ENCODE peak calls at places on chromosomes 13 and 19, in ten cellular contexts. R is suprapubic skin, L is SK-N-SH, S is transverse colon, W is GM23338, X is prostate gland, T is stomach, D is K562, U is breast epithelium, A is GM12878. Q is an unnamed sample. For H3K36me3, the result is how much of the 10 kb centered on the place peaks cover.

GRCh38 chr13:96963786-96964475 is 30.3 kb downstream of the OXGR1 start:
- DNase-seq in D (peak), S (no peak), W (no peak), L (no peak), T (no peak), U (no peak), X (no peak), R (no peak), A (no peak), Q (no peak)

GRCh38 chr19:45809643-45810159 is 5.4 kb downstream of the RSPH6A start:
- DNase-seq in A (no peak), W (peak), T (no peak), L (no peak), X (no peak), U (no peak), D (peak), R (no peak), S (no peak), Q (no peak)

GRCh38 chr13:81302125-81302524 is 961.2 kb upstream of the SPRY2 start:
- DNase-seq in U (no peak), A (no peak), R (no peak), D (no peak), S (no peak), L (no peak), W (no peak), X (no peak), T (no peak), Q (no peak)

GRCh38 chr19:55580628-55581144 is at the start of gene ZNF579:
- DNase-seq in U (peak), R (peak), D (peak), S (peak), L (peak), A (peak), T (peak), X (peak), W (peak), Q (peak)

GRCh38 chr13:19845758-19846157 is 17.7 kb downstream of the ZMYM5 start:
- DNase-seq in T (no peak), A (no peak), D (peak), X (no peak), S (no peak), U (no peak), R (no peak), W (no peak), L (peak), Q (no peak)

GRCh38 chr13:74289130-74289529 is 154.9 kb upstream of the KLF12 start:
- DNase-seq in S (no peak), D (no peak), A (no peak), R (no peak), X (no peak), U (no peak), L (no peak), T (no peak), W (no peak), Q (no peak)

GRCh38 chr13:39417131-39417530 is 185.9 kb downstream of the LHFPL6 start:
- DNase-seq in R (no peak), L (peak), A (no peak), D (no peak), X (no peak), S (no peak), T (no peak), W (peak), U (no peak), Q (no peak)

GRCh38 chr19:14149509-14149994 is 13.2 kb upstream of the ASF1B start:
- DNase-seq in T (peak), A (no peak), X (peak), W (peak), D (no peak), R (peak), S (peak), L (peak), U (peak), Q (peak)

GRCh38 chr13:113588394-113589111 is 4.0 kb downstream of the TFDP1 start:
- DNase-seq in A (no peak), S (no peak), X (no peak), T (peak), D (no peak), W (no peak), U (peak), L (no peak), R (peak), Q (peak)

GRCh38 chr13:48849515-48849914 is 126.2 kb upstream of the FNDC3A start:
- DNase-seq in L (no peak), T (no peak), A (no peak), X (no peak), D (no peak), S (no peak), R (no peak), U (no peak), W (peak), Q (no peak)

GRCh38 chr13:62033932-62034331 is 618.3 kb upstream of the PCDH20 start:
- DNase-seq in L (no peak), D (no peak), S (no peak), T (no peak), A (no peak), X (no peak), R (no peak), W (no peak), U (no peak), Q (no peak)

GRCh38 chr13:37748913-37749312 is 120.7 kb downstream of the TRPC4 start:
- DNase-seq in D (no peak), T (no peak), R (no peak), A (no peak), U (no peak), X (no peak), L (no peak), S (no peak), W (no peak), Q (no peak)

GRCh38 chr19:10120538-10121198 is 969 bp upstream of the EIF3G start:
- DNase-seq in R (no peak), D (no peak), L (no peak), W (no peak), T (no peak), A (no peak), U (no peak), X (no peak), S (no peak), Q (no peak)

GRCh38 chr13:107712145-107712544 is 503.2 kb downstream of the LIG4 start:
- DNase-seq in X (no peak), D (no peak), W (no peak), T (no peak), L (no peak), S (no peak), A (no peak), R (no peak), U (no peak), Q (no peak)

GRCh38 chr13:33838567-33839131 is 20.7 kb downstream of the RFC3 start:
- DNase-seq in X (no peak), A (no peak), R (no peak), L (no peak), U (no peak), D (no peak), S (no peak), T (no peak), W (no peak), Q (no peak)

GRCh38 chr13:113169277-113170272 is 11.1 kb downstream of the PROZ start:
- DNase-seq in R (no peak), W (no peak), L (no peak), A (no peak), U (no peak), D (no peak), X (no peak), T (no peak), S (no peak), Q (no peak)

GRCh38 chr13:39462456-39462855 is 140.5 kb downstream of the LHFPL6 start:
- DNase-seq in R (no peak), D (no peak), X (peak), U (no peak), W (no peak), T (no peak), S (no peak), L (no peak), A (no peak), Q (no peak)

GRCh38 chr13:113651511-113652403 is 6.2 kb downstream of the ATP4B start:
- DNase-seq in L (no peak), A (no peak), T (peak), X (no peak), S (peak), R (peak), D (no peak), W (no peak), U (peak), Q (peak)

GRCh38 chr19:32890326-32890725 is 20.8 kb upstream of the SLC7A9 start:
- DNase-seq in A (no peak), X (no peak), D (no peak), W (no peak), U (no peak), R (no peak), L (no peak), S (no peak), T (no peak), Q (no peak)

GRCh38 chr13:26509491-26509890 is 48.0 kb upstream of the WASF3 start:
- DNase-seq in S (no peak), U (no peak), A (no peak), X (no peak), T (no peak), D (no peak), W (no peak), R (no peak), L (no peak), Q (no peak)

GRCh38 chr13:47611664-47612288 is 389.3 kb downstream of the SUCLA2 start:
- DNase-seq in R (no peak), W (no peak), L (no peak), U (no peak), A (no peak), X (no peak), T (no peak), S (no peak), D (no peak), Q (no peak)

GRCh38 chr19:42394751-42395150 is 4.7 kb upstream of the CNFN start:
- DNase-seq in T (no peak), U (no peak), W (no peak), S (no peak), X (no peak), A (no peak), D (no peak), L (no peak), R (no peak), Q (no peak)

GRCh38 chr13:27276188-27276587 is 5.6 kb downstream of the RASL11A start:
- DNase-seq in S (no peak), U (no peak), D (no peak), L (peak), W (no peak), A (no peak), T (no peak), R (no peak), X (no peak), Q (no peak)

GRCh38 chr13:106151056-106151699 is 384.3 kb downstream of the EFNB2 start:
- DNase-seq in D (no peak), W (peak), S (peak), U (no peak), T (no peak), R (no peak), X (no peak), A (no peak), L (no peak), Q (no peak)

GRCh38 chr19:23002690-23003422 is at the start of gene ZNF728:
- DNase-seq in S (peak), A (no peak), R (peak), D (peak), W (no peak), L (peak), X (no peak), U (peak), T (no peak), Q (no peak)

GRCh38 chr19:47124937-47125668 is 5.5 kb upstream of the SAE1 start:
- DNase-seq in W (peak), L (peak), X (no peak), D (peak), R (no peak), S (no peak), U (no peak), T (no peak), A (no peak), Q (no peak)

GRCh38 chr19:45668342-45668871 is 386 bp downstream of the GIPR start:
- DNase-seq in W (no peak), U (no peak), D (no peak), L (no peak), X (no peak), R (no peak), S (peak), T (peak), A (no peak), Q (no peak)

GRCh38 chr19:18336121-18336520 is 4.3 kb upstream of the PGPEP1 start:
- DNase-seq in R (no peak), U (no peak), X (no peak), A (no peak), L (no peak), W (peak), D (no peak), T (no peak), S (no peak), Q (no peak)

GRCh38 chr19:48284891-48285290 is 15.0 kb downstream of the ZNF114 start:
- DNase-seq in A (no peak), U (no peak), D (no peak), T (no peak), R (no peak), L (no peak), X (no peak), W (no peak), S (no peak), Q (no peak)

GRCh38 chr19:5225486-5226345 is 114.9 kb downstream of the PTPRS start:
- DNase-seq in U (no peak), T (no peak), L (peak), S (no peak), X (no peak), D (peak), W (peak), R (no peak), A (no peak), Q (no peak)

GRCh38 chr13:63124863-63125262 is 1709.2 kb upstream of the PCDH20 start:
- DNase-seq in A (no peak), X (no peak), L (peak), S (no peak), T (no peak), R (no peak), W (peak), D (no peak), U (no peak), Q (no peak)

GRCh38 chr13:113113846-113114271 is 8.3 kb downstream of the F7 start:
- DNase-seq in T (no peak), L (no peak), A (no peak), S (peak), D (no peak), R (no peak), U (peak), W (no peak), X (no peak), Q (peak)

GRCh38 chr13:29567411-29567810 is 28.1 kb downstream of the SLC7A1 start:
- DNase-seq in L (no peak), D (no peak), S (no peak), T (no peak), W (no peak), U (no peak), A (no peak), R (no peak), X (peak), Q (no peak)

GRCh38 chr13:100269837-100270236 is 180.9 kb downstream of the PCCA start:
- DNase-seq in U (no peak), L (no peak), T (peak), S (peak), W (no peak), D (no peak), R (peak), X (no peak), A (no peak), Q (no peak)

GRCh38 chr19:8208119-8208709 is 956 bp upstream of the CERS4 start:
- DNase-seq in A (no peak), R (no peak), L (peak), U (no peak), T (peak), S (no peak), X (peak), W (peak), D (no peak), Q (no peak)

GRCh38 chr19:15285896-15286591 is 46.3 kb downstream of the BRD4 start:
- DNase-seq in A (peak), S (no peak), U (no peak), R (no peak), L (no peak), W (peak), D (no peak), T (no peak), X (no peak), Q (peak)
- TF ChIP-seq POLR2AphosphoS5 in A (peak), S (no peak), U (no peak), R (no peak), L (no peak), W (no peak), D (peak), T (no peak), X (no peak), Q (peak)

GRCh38 chr19:1984360-1984759 is 31.2 kb downstream of the BTBD2 start:
- DNase-seq in A (no peak), W (no peak), S (no peak), R (no peak), T (no peak), X (no peak), L (no peak), U (no peak), D (no peak), Q (no peak)
- H3K36me3 ChIP-seq in A (under half), W (under half), S (under half), R (half or more), T (half or more), X (under half), L (under half), U (under half), D (half or more), Q (half or more)

GRCh38 chr19:16324384-16325160 is at the start of gene KLF2:
- DNase-seq in W (peak), S (peak), U (peak), R (peak), X (peak), D (peak), A (no peak), L (peak), T (peak), Q (peak)
- TF ChIP-seq POLR2AphosphoS5 in W (no peak), S (peak), U (peak), R (peak), X (peak), D (no peak), A (peak), L (peak), T (peak), Q (peak)

GRCh38 chr13:45527699-45528462 is 63.1 kb downstream of the COG3 start:
- DNase-seq in W (no peak), U (no peak), L (no peak), S (no peak), D (no peak), X (no peak), T (peak), R (no peak), A (no peak), Q (no peak)
- H3K36me3 ChIP-seq in W (under half), U (under half), L (half or more), S (under half), D (under half), X (under half), T (half or more), R (half or more), A (under half), Q (half or more)

GRCh38 chr19:1354496-1355257 is 29.0 kb upstream of the NDUFS7 start:
- DNase-seq in D (peak), A (no peak), R (peak), L (peak), S (peak), U (peak), W (peak), T (peak), X (peak), Q (peak)
- TF ChIP-seq POLR2AphosphoS5 in D (peak), A (no peak), R (no peak), L (peak), S (peak), U (peak), W (peak), T (peak), X (peak), Q (peak)

DNA sequence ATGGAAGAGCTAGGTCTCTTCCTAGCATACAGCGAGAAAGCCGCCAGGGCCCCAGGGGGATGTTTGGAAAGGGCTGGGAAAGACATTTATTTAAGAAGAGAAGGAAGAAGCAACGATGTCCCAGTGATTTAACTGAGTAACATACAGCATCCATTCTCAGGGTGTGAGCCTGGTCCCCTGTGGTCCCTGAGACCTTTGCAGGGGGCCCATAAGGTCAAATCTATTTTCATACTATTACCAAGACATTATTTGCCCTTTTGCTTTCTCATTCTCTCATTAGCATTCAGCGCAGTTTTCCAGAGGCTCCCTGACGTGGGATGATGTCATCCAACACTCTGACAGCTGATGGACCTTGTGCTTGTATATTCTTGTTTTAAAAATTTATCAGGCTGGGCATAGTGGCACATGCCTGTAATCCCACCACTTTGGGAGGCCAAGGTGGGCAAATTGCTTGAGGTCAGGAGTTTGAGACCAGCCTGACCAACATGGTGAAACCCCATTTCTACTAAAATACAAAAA is 18.3 kb upstream of the HNRNPUL1 start:
- DNase-seq in A (no peak), D (no peak), R (no peak), T (no peak), U (no peak), L (no peak), W (no peak), S (no peak), X (no peak), Q (no peak)
- H3K36me3 ChIP-seq in A (under half), D (under half), R (half or more), T (half or more), U (under half), L (half or more), W (under half), S (under half), X (under half), Q (under half)

GRCh38 chr19:49491804-49492572 is 4.2 kb upstream of the RPS11 start:
- DNase-seq in U (no peak), W (no peak), R (no peak), X (no peak), T (no peak), L (no peak), D (no peak), S (no peak), A (no peak), Q (no peak)

GRCh38 chr19:49489601-49490167 is 2.3 kb downstream of the RPL13A start:
- DNase-seq in D (peak), X (no peak), A (no peak), T (no peak), R (no peak), W (no peak), L (no peak), U (no peak), S (no peak), Q (no peak)

GRCh38 chr19:49490287-49491029 is 3.0 kb downstream of the RPL13A start:
- DNase-seq in U (no peak), R (no peak), T (no peak), W (no peak), A (no peak), X (no peak), D (peak), S (no peak), L (no peak), Q (no peak)

GRCh38 chr19:49491030-49491803 is 3.8 kb downstream of the RPL13A start:
- DNase-seq in U (no peak), S (no peak), W (no peak), A (no peak), R (no peak), D (peak), T (no peak), X (no peak), L (no peak), Q (no peak)

GRCh38 chr19:49492573-49493411 is 3.4 kb upstream of the RPS11 start:
- DNase-seq in X (no peak), S (no peak), L (no peak), W (peak), D (peak), A (no peak), U (no peak), R (no peak), T (no peak), Q (no peak)
- TF ChIP-seq POLR2AphosphoS5 in X (no peak), S (no peak), L (peak), W (peak), D (peak), A (peak), U (no peak), R (no peak), T (peak), Q (peak)

GRCh38 chr13:110209950-110210603 is 96.9 kb downstream of the COL4A1 start:
- DNase-seq in W (no peak), X (no peak), U (no peak), T (no peak), R (no peak), S (no peak), D (no peak), L (no peak), A (no peak), Q (no peak)
- H3K36me3 ChIP-seq in W (under half), X (under half), U (under half), T (half or more), R (under half), S (under half), D (under half), L (half or more), A (under half), Q (under half)

DNA sequence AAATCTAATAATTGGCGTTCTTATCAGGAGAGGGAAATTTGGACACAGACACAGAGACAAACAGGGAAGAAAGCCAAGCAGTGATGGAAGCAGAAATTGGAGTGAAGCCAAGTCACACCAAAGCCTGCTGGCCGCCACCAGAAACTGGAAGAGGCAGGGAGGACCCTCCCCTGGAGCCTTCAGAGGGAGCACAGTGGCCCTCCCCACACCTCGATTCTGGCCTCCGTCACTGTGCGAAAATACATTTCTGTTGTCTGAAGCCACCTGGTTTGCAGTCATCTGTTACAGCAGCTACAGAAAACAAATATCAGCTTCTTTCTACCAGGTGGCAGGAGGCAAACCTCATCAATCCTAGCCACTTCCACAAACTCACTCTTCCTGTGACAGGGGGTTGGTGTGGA is 8.3 kb upstream of the TLE6 start:
- DNase-seq in T (peak), A (no peak), W (no peak), L (peak), D (peak), R (no peak), U (no peak), S (peak), X (peak), Q (no peak)
- TF ChIP-seq POLR2AphosphoS5 in T (no peak), A (no peak), W (no peak), L (no peak), D (no peak), R (no peak), U (no peak), S (peak), X (peak), Q (peak)

GRCh38 chr13:98462946-98463345 is 114.0 kb downstream of the STK24 start:
- DNase-seq in R (peak), W (no peak), U (no peak), T (no peak), D (no peak), S (no peak), L (no peak), X (no peak), A (no peak), Q (no peak)
- H3K36me3 ChIP-seq in R (half or more), W (under half), U (under half), T (half or more), D (half or more), S (under half), L (under half), X (under half), A (under half), Q (half or more)

Q was measured in spleen.